ENCODE peak calls at places on chromosomes 2 and 18, in four cellular contexts. R, V, H and K are unnamed samples.

GRCh38 chr18:46641917-46642316 is 15.1 kb downstream of the LOXHD1 start:
- DNase-seq in R (no peak), V (no peak), H (no peak), K (no peak)

GRCh38 chr2:98099939-98100743 is 13.2 kb downstream of the VWA3B start:
- DNase-seq in V (no peak), R (no peak), H (no peak), K (no peak)

GRCh38 chr18:332721-333513 is 65.1 kb upstream of the THOC1 start:
- DNase-seq in V (peak), H (no peak), R (no peak), K (no peak)

GRCh38 chr2:164873096-164873670 is 31.6 kb upstream of the COBLL1 start:
- DNase-seq in H (no peak), R (no peak), V (no peak), K (no peak)

GRCh38 chr2:26847663-26848335 is at the start of gene DPYSL5:
- DNase-seq in R (no peak), V (no peak), H (no peak), K (no peak)

GRCh38 chr2:241636182-241636982 is 576 bp downstream of the THAP4 start:
- DNase-seq in V (no peak), H (peak), R (no peak), K (no peak)

GRCh38 chr2:6994569-6994968 is 77.4 kb downstream of the RNF144A start:
- DNase-seq in H (no peak), V (no peak), R (no peak), K (no peak)

GRCh38 chr2:25115902-25116301 is 52.5 kb downstream of the POMC start:
- DNase-seq in V (peak), H (no peak), R (peak), K (peak)

GRCh38 chr2:3338360-3338759 is 39.3 kb downstream of the EIPR1 start:
- DNase-seq in R (no peak), H (no peak), V (no peak), K (no peak)

GRCh38 chr2:229235136-229235914 is 35.8 kb downstream of the PID1 start:
- DNase-seq in R (no peak), H (no peak), V (no peak), K (no peak)

GRCh38 chr2:215365184-215365658 is 53.4 kb downstream of the ATIC start:
- DNase-seq in R (no peak), H (no peak), V (no peak), K (no peak)

DNA sequence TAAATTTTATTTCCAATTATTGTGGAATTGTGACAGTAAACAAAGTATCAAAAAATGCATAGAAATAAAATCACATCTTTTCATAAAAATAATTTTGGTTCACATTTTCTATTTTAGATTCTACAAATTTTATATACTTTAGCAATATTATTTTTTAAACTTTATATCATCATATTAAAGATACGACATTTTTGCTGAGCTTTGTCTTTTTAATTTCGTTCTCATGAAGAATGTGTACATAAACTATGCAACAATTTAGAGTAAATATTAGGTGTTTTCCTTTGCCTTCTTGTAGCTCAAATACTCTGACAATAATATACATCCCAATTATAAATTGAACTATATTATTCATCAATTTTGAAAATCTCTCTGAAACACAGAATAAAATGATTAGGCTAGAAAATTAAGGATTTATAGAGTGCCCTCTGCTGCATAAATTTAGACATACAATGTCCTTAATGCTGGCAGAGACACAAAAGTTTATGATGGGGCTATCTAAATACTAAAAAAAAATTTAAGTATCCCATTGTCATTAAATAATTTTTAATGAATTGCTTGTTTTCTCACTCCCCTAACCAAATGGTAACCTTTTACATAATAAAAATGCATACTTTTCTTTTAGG is 45.7 kb downstream of the CCDC102B start:
- DNase-seq in H (no peak), R (no peak), V (no peak), K (no peak)
- TF ChIP-seq CTCF in H (no peak), R (no peak), V (peak), K (no peak)

DNA sequence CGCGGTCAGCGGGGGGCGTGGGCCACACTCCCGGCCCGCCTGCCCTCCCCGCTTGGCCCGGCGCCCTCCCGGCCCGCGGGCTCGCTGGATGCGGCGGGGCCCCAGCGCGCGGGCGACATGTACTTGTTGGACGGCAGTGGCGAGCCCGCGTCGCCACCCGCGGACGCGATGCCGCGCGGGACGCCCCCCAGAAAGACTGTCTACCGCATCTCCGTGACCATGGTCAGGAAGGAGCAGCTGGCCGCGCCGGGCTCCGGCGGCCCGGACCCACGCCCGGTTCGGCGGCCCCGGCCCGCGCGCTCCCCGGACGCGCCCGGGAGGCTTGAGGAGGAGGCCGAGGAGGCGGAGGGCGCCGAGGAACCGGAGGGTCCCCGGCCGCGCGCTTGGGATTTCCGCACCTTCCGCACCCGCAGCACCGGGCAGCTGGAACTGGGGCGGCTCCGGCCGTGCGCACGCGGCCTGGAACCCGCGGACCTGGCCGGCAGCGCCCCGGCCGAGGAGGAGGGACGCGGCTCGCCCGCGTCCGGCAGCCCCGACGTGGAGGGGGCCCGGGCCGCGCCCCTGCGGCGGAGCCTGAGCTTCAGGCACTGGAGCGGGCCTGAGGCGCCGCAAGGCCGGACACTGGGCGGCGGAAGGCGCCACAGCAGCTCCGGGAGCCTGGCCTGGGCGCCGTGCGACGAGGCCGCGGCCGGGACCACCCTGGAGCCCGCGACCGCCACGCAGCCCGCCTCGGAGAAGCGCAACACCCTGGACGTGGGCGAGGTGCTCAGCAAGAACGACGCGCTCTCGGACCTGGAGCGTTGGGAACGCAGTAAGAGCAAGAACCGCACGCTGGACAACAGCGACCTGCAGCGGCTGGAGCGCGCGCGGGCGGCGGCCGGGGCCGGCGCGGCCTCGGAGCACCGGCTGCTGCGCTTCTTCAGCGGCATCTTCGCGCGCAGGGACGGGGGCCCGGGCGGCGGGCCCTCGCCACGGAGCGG is 176.4 kb downstream of the AGAP1 start:
- DNase-seq in H (no peak), R (no peak), V (peak), K (no peak)
- TF ChIP-seq CTCF in H (no peak), R (peak), V (peak), K (peak)

DNA sequence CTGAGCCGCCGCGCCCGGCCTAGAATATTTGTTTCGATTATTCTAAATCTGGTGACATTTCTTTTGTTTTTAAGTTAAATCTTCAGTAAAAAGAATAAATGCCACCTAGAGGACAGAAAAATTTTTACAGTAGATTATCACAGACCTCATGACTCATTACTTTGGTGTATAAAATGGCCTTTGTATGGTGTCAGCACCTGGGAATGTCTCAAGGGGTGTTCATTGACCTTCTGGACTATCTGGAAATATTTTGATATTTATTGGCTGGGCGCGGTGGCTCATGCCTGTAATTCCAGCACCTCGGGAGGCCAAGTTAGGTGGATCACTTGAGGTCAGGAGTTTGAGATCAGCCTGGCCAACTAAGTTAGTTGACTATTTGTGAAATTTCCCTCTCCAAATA is 30.3 kb upstream of the SLC30A6 start:
- DNase-seq in V (peak), H (peak), R (peak), K (peak)
- TF ChIP-seq CTCF in V (peak), H (no peak), R (no peak), K (peak)

GRCh38 chr2:160532388-160532787 is 38.8 kb upstream of the RBMS1 start:
- DNase-seq in H (no peak), R (no peak), V (no peak), K (no peak)
- TF ChIP-seq CTCF in H (no peak), R (no peak), V (no peak), K (no peak)